ENCODE peak calls at places on chromosomes 7 and 10, in four cellular contexts. V, I, H and B are unnamed samples.

GRCh38 chr10:75040576-75040975 is 70.9 kb upstream of the SAMD8 start:
- DNase-seq in I (no peak), H (no peak), V (no peak), B (no peak)

GRCh38 chr10:119098576-119098975 is 5.3 kb upstream of the DENND10 start:
- DNase-seq in I (no peak), V (no peak), H (no peak), B (no peak)

GRCh38 chr10:57657164-57657765 is 610.4 kb downstream of the IPMK start:
- DNase-seq in V (peak; percentile 22), I (no peak), H (no peak), B (peak; percentile 61)

GRCh38 chr10:121633056-121633455 is 34.8 kb upstream of the FGFR2 start:
- DNase-seq in H (no peak), V (no peak), I (no peak), B (no peak)

GRCh38 chr7:130891254-130892094 is 157.5 kb upstream of the KLF14 start:
- DNase-seq in I (peak; percentile 82), H (peak; percentile 65), V (no peak), B (no peak)

GRCh38 chr7:67377939-67378862 is 381.6 kb downstream of the TYW1 start:
- DNase-seq in I (peak; percentile 75), V (peak; percentile 48), H (peak; percentile 32), B (peak; percentile 35)

GRCh38 chr7:51430480-51431086 is 114.0 kb upstream of the COBL start:
- DNase-seq in I (no peak), H (no peak), V (no peak), B (no peak)

GRCh38 chr7:12731775-12732174 is 44.3 kb downstream of the ARL4A start:
- DNase-seq in V (no peak), I (no peak), H (no peak), B (no peak)

GRCh38 chr7:4233621-4234497 is 448.2 kb upstream of the FOXK1 start:
- DNase-seq in H (no peak), I (no peak), V (no peak), B (no peak)

GRCh38 chr7:90225601-90226000 is 14.1 kb downstream of the STEAP2 start:
- DNase-seq in I (no peak), H (no peak), V (no peak), B (no peak)
- H3K27ac ChIP-seq in I (no peak overlapping the region), H (no peak overlapping the region), V (no peak overlapping the region), B (no peak overlapping the region)

GRCh38 chr7:139366400-139366799 is 6.7 kb downstream of the LUC7L2 start:
- DNase-seq in V (no peak), I (no peak), H (no peak), B (no peak)
- H3K4me1 ChIP-seq in V (peaks cover 99% of the 10 kb centered on the region), I (peaks cover 71% of the 10 kb centered on the region), H (peaks cover 12% of the 10 kb centered on the region), B (peaks cover 3% of the 10 kb centered on the region)

GRCh38 chr7:143296686-143297085 is 8.5 kb downstream of the CASP2 start:
- DNase-seq in I (no peak), V (no peak), H (no peak), B (no peak)
- H3K36me3 ChIP-seq in I (peaks cover 99% of the 10 kb centered on the region), V (peaks cover 100% of the 10 kb centered on the region), H (no peaks in the 10 kb centered on the region), B (peaks cover 44% of the 10 kb centered on the region)

GRCh38 chr10:125105155-125105554 is 55.2 kb downstream of the CTBP2 start:
- DNase-seq in V (no peak), H (no peak), I (peak; percentile 18), B (no peak)
- H3K27ac ChIP-seq in V (no peak overlapping the region), H (no peak overlapping the region), I (no peak overlapping the region), B (no peak overlapping the region)

GRCh38 chr10:103199498-103199897 is 6.4 kb upstream of the NT5C2 start:
- DNase-seq in V (no peak), H (no peak), I (no peak), B (no peak)
- H3K4me1 ChIP-seq in V (peaks cover 26% of the 10 kb centered on the region), H (peaks cover 3% of the 10 kb centered on the region), I (no peaks in the 10 kb centered on the region), B (peaks cover 2% of the 10 kb centered on the region)

DNA sequence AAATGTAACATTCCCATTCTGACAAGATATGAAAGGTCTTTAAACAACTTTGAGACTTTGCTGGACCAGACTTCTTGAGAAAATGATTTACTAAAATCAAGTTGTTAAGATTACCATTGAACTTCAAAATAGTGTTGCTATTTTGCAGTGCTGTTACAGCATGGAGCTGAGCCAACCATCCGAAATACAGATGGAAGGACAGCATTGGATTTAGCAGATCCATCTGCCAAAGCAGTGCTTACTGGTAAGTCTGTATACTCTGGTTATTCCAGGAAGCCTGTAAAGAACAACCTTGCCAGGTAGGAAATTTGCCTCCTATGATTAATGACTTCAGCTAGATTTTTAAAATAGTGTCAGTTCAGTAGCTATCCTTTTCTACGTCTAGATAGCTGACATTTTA is 18.8 kb downstream of the TNKS2 start:
- DNase-seq in V (no peak), I (no peak), H (no peak), B (no peak)
- H3K36me3 ChIP-seq in V (peaks cover 78% of the 10 kb centered on the region), I (peaks cover 97% of the 10 kb centered on the region), H (peaks cover 3% of the 10 kb centered on the region), B (peaks cover 10% of the 10 kb centered on the region)

GRCh38 chr7:139743267-139743966 is 34.4 kb downstream of the HIPK2 start:
- DNase-seq in H (no peak), I (no peak), V (no peak), B (no peak)
- H3K27ac ChIP-seq in H (no peak overlapping the region), I (peak overlapping the region; percentile 89), V (peak overlapping the region; percentile 91), B (no peak overlapping the region)

GRCh38 chr10:34698979-34699378 is 116.1 kb downstream of the PARD3 start:
- DNase-seq in I (no peak), H (no peak), V (no peak), B (no peak)
- H3K4me1 ChIP-seq in I (peaks cover 60% of the 10 kb centered on the region), H (peaks cover 24% of the 10 kb centered on the region), V (peaks cover 65% of the 10 kb centered on the region), B (no peaks in the 10 kb centered on the region)